ENCODE peak calls at places on chromosome 6, in ten cellular contexts. E is fibroblast of lung, F is neuronal stem cell, W is cardiac muscle cell, O is ovary, L is right cardiac atrium, A is SK-N-SH, U is RWPE1, Y is testis, B is brain microvascular endothelial cell. J is an unnamed sample.
A peak's percentile ranks its signal among the peaks of the same experiment; 100 is the strongest.

GRCh38 chr6:42046491-42047219 is 3.7 kb upstream of the TAF8 start:
- DNase-seq in U (no peak), E (peak; percentile 88), L (no peak), W (peak; percentile 83), A (no peak), F (no peak), Y (no peak), O (no peak), B (no peak), J (no peak)

GRCh38 chr6:38713812-38714211 is 1.3 kb upstream of the DNAH8 start:
- DNase-seq in E (no peak), Y (no peak), U (no peak), F (no peak), W (no peak), A (no peak), L (no peak), O (no peak), B (no peak), J (no peak)

GRCh38 chr6:166235666-166236292 is 68.1 kb upstream of the TBXT start:
- DNase-seq in E (no peak), W (no peak), L (no peak), A (no peak), F (no peak), B (no peak), U (no peak), O (no peak), Y (no peak), J (no peak)

GRCh38 chr6:87068804-87069203 is 26.1 kb downstream of the CGA start:
- DNase-seq in B (no peak), L (no peak), E (no peak), W (no peak), F (no peak), U (no peak), Y (no peak), O (no peak), A (no peak), J (no peak)

GRCh38 chr6:135411339-135411738 is 86.2 kb downstream of the AHI1 start:
- DNase-seq in U (peak; percentile 7), B (no peak), W (no peak), O (no peak), A (no peak), F (no peak), Y (no peak), E (no peak), L (no peak), J (no peak)

GRCh38 chr6:18242062-18242851 is 22.1 kb downstream of the DEK start:
- DNase-seq in E (peak; percentile 90), B (peak; percentile 92), Y (no peak), A (no peak), O (no peak), L (no peak), F (no peak), U (peak; percentile 62), W (peak; percentile 81), J (no peak)

GRCh38 chr6:112196290-112196689 is 58.1 kb downstream of the LAMA4 start:
- DNase-seq in E (no peak), U (no peak), F (no peak), B (no peak), O (no peak), W (no peak), L (no peak), Y (no peak), A (no peak), J (no peak)

GRCh38 chr6:147621280-147621679 is 112.8 kb downstream of the SAMD5 start:
- DNase-seq in Y (peak; percentile 39), W (peak; percentile 42), U (no peak), L (no peak), A (no peak), O (no peak), F (no peak), E (peak; percentile 93), B (peak; percentile 59), J (no peak)

GRCh38 chr6:579339-579738 is 77.6 kb downstream of the HUS1B start:
- DNase-seq in B (peak; percentile 20), F (no peak), W (peak; percentile 27), O (no peak), Y (no peak), U (no peak), E (peak; percentile 55), A (peak; percentile 69), L (no peak), J (no peak)

GRCh38 chr6:132483779-132484679 is 28.9 kb downstream of the STX7 start:
- DNase-seq in Y (peak; percentile 30), F (peak; percentile 64), E (peak; percentile 82), B (peak; percentile 48), L (no peak), O (no peak), A (peak; percentile 45), W (peak; percentile 80), U (peak; percentile 55), J (no peak)

GRCh38 chr6:111484655-111484974 is 1.6 kb upstream of the REV3L start:
- DNase-seq in B (no peak), F (no peak), L (no peak), U (no peak), O (no peak), A (no peak), E (peak; percentile 32), W (no peak), Y (no peak), J (no peak)

GRCh38 chr6:42315991-42316378 is 98.3 kb upstream of the MRPS10 start:
- DNase-seq in A (no peak), F (no peak), O (no peak), U (peak; percentile 93), W (peak; percentile 92), E (peak; percentile 95), B (peak; percentile 97), L (no peak), Y (no peak), J (peak; percentile 71)

GRCh38 chr6:7145269-7146078 is 37.7 kb downstream of the RREB1 start:
- DNase-seq in F (no peak), L (no peak), E (no peak), O (no peak), W (no peak), A (no peak), B (no peak), Y (no peak), U (no peak), J (no peak)

GRCh38 chr6:147660334-147661311 is 152.1 kb downstream of the SAMD5 start:
- DNase-seq in B (no peak), E (no peak), Y (peak; percentile 60), U (no peak), O (no peak), A (no peak), L (no peak), W (no peak), F (no peak), J (peak; percentile 36)

GRCh38 chr6:52900536-52900935 is 9.0 kb downstream of the GSTA3 start:
- DNase-seq in O (no peak), L (no peak), U (no peak), E (no peak), F (no peak), A (no peak), Y (no peak), B (no peak), W (no peak), J (no peak)

DNA sequence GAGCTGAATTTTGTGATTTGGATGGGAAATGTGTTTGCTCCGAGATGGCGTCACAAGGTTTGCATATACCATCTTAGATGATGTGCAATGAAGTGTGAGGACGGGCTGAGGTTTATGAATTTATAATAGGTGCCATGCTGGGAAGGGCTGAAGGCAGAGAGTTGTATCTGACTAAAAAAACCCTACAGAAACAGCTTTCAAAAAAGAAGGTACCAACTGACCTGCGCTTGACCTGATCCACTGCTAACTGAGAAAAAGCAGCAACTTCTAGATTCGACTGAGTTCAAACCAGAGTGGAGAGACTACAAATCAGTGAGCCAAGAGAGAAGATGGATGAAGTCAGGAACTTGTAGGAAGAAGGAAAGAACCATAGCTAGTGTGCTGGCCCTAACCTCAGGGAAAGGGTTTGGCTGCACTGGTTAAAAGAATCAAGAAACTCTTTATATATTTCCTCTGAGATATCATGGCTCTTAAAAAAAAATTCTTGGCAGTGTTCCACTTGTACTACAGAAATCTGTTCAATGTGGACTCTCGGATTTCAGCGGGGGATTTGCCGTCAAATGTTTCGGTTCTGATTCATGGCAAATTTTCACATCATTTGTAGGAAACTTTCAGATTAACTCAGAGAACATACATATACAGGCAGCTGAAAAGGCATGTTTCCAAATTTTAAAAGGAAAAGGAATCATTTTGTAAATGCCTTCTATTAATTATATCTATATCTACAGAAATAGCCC is 56.5 kb upstream of the HDGFL1 start:
- DNase-seq in L (no peak), W (peak; percentile 79), F (no peak), U (no peak), A (no peak), B (peak; percentile 69), E (peak; percentile 76), Y (no peak), O (no peak), J (no peak)
- H3K27ac ChIP-seq in L (no peak overlapping the region), W (no peak overlapping the region), F (no peak overlapping the region), U (no peak overlapping the region), A (no peak overlapping the region), B (no peak overlapping the region), E (no peak overlapping the region), Y (no peak overlapping the region), O (no peak overlapping the region), J (no peak overlapping the region)

DNA sequence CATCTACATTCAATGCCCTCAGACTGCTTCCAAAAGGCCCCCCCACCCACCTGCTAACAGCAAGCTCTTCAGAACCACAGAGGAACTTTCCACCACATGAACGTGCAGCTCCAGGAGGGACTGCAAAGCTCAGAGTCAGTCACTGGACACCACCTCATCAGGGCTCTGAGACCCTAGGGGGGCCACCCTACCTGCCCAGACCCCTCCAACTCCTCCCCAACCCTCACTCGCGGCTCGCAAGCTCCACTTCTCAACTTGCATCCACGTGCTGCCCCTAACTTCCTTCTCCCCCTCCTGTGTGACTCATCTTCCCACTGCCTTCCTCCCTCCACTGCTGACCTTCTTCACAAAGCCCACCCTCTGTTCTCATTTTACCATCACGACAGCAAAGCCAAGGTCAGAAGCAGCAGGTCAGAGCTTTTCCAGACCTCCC is 6.5 kb downstream of the MBOAT1 start:
- DNase-seq in U (no peak), L (no peak), O (no peak), W (no peak), E (no peak), A (no peak), F (no peak), B (no peak), Y (no peak), J (no peak)
- H3K27ac ChIP-seq in U (no peak overlapping the region), L (no peak overlapping the region), O (no peak overlapping the region), W (no peak overlapping the region), E (no peak overlapping the region), A (no peak overlapping the region), F (no peak overlapping the region), B (no peak overlapping the region), Y (no peak overlapping the region), J (no peak overlapping the region)

GRCh38 chr6:93581371-93581770 is 162.0 kb upstream of the EPHA7 start:
- DNase-seq in B (no peak), F (no peak), Y (no peak), E (no peak), A (no peak), O (no peak), W (no peak), L (no peak), U (no peak), J (no peak)
- H3K27ac ChIP-seq in B (no peak overlapping the region), F (no peak overlapping the region), Y (no peak overlapping the region), E (no peak overlapping the region), A (no peak overlapping the region), O (no peak overlapping the region), W (no peak overlapping the region), L (no peak overlapping the region), U (no peak overlapping the region), J (no peak overlapping the region)

GRCh38 chr6:154956771-154957522 is 38.2 kb upstream of the TIAM2 start:
- DNase-seq in L (no peak), E (no peak), W (no peak), Y (no peak), U (no peak), A (no peak), O (no peak), F (no peak), B (no peak), J (no peak)
- H3K27ac ChIP-seq in L (no peak overlapping the region), E (no peak overlapping the region), W (no peak overlapping the region), Y (no peak overlapping the region), U (no peak overlapping the region), A (no peak overlapping the region), O (no peak overlapping the region), F (no peak overlapping the region), B (no peak overlapping the region), J (no peak overlapping the region)